ENCODE peak calls at places on chromosomes 4 and X, in four cellular contexts. F is thyroid gland, G is GM23338, M is Peyer's patch. J is an unnamed sample.
A peak's percentile ranks its signal among the peaks of the same experiment; 100 is the strongest.

GRCh38 chr4:86896596-86896995 is 4.4 kb upstream of the C4orf36 start:
- DNase-seq in F (no peak), G (no peak), M (no peak), J (no peak)

GRCh38 chrX:24207826-24208225 is 58.3 kb downstream of the ZFX start:
- DNase-seq in F (no peak), G (no peak), M (no peak), J (no peak)

GRCh38 chr4:92387459-92388069 is 83.8 kb downstream of the GRID2 start:
- DNase-seq in F (peak; percentile 2), G (peak; percentile 86), M (no peak), J (no peak)

GRCh38 chr4:39032218-39033085 is at the start of gene TMEM156:
- DNase-seq in F (no peak), G (no peak), M (no peak), J (no peak)

GRCh38 chrX:151228935-151229334 is 52.6 kb downstream of the GPR50 start:
- DNase-seq in F (no peak), G (no peak), M (no peak), J (no peak)

GRCh38 chrX:1870421-1870820 is 255.6 kb downstream of the ASMT start:
- DNase-seq in F (no peak), G (no peak), M (no peak), J (no peak)

GRCh38 chrX:16992411-16992810 is 46.0 kb downstream of the REPS2 start:
- DNase-seq in F (no peak), G (no peak), M (no peak), J (no peak)

GRCh38 chr4:169268951-169269781 is 1.6 kb downstream of the SH3RF1 start:
- DNase-seq in F (peak; percentile 26), G (no peak), M (peak; percentile 53), J (no peak)

GRCh38 chr4:20883677-20884076 is 183.4 kb downstream of the PACRGL start:
- DNase-seq in F (no peak), G (no peak), M (no peak), J (no peak)

GRCh38 chrX:25158635-25159034 is 142.9 kb upstream of the ARX start:
- DNase-seq in F (no peak), G (no peak), M (no peak), J (no peak)

GRCh38 chr4:80434238-80434637 is 98.7 kb downstream of the CFAP299 start:
- DNase-seq in F (no peak), G (peak; percentile 22), M (no peak), J (no peak)

GRCh38 chr4:73729534-73730165 is 10.7 kb upstream of the CXCL8 start:
- DNase-seq in F (peak; percentile 65), G (peak; percentile 84), M (no peak), J (peak; percentile 77)

GRCh38 chr4:95165926-95166524 is 382.7 kb downstream of the UNC5C start:
- DNase-seq in F (peak; percentile 45), G (peak; percentile 89), M (no peak), J (no peak)

GRCh38 chrX:136639506-136640176 is 8.3 kb upstream of the CD40LG start:
- DNase-seq in F (no peak), G (no peak), M (no peak), J (no peak)

GRCh38 chr4:140330311-140330900 is 43.0 kb upstream of the SCOC start:
- DNase-seq in F (no peak), G (peak; percentile 62), M (no peak), J (no peak)

GRCh38 chrX:63919081-63919480 is 134.1 kb upstream of the ARHGEF9 start:
- DNase-seq in F (no peak), G (no peak), M (no peak), J (no peak)

GRCh38 chr4:123183308-123183707 is 213.3 kb upstream of the SPRY1 start:
- DNase-seq in F (no peak), G (no peak), M (no peak), J (no peak)

GRCh38 chr4:147312376-147313046 is 168.4 kb upstream of the EDNRA start:
- DNase-seq in F (peak; percentile 84), G (peak; percentile 2), M (no peak), J (no peak)

GRCh38 chrX:41858161-41858775 is 65.1 kb downstream of the CASK start:
- DNase-seq in F (peak; percentile 1), G (peak; percentile 62), M (no peak), J (no peak)

GRCh38 chrX:112512509-112512908 is 167.2 kb downstream of the LHFPL1 start:
- DNase-seq in F (no peak), G (peak; percentile 45), M (no peak), J (no peak)

GRCh38 chr4:181202249-181202648 is 1041.0 kb upstream of the TENM3 start:
- DNase-seq in F (peak; percentile 27), G (no peak), M (no peak), J (no peak)

GRCh38 chr4:184146951-184147350 is 70.7 kb downstream of the ENPP6 start:
- DNase-seq in F (no peak), G (no peak), M (no peak), J (no peak)

DNA sequence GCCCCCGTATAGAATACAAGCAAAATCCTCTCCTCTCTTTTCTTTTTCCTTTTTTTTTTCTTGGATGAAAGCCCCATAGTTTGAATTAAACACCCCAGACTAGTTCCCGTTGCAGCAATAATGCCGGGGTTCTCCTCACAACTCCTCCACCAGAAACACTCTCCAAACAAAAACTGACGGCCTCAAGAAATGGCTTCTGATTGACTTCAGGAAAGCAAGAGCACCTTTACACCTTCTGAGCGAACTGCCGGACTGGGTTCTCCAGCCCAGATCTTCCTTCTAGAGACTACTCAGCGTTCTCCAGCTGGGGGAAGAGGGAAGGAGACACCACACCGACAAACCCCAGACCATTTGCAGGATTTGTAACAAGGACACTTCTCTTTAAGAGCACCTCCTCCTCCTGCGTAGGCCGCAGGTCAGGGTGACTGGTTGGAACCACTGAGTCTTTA is 4.0 kb downstream of the HAND2 start:
- DNase-seq in F (no peak), G (peak; percentile 42), M (no peak), J (no peak)
- H3K27me3 ChIP-seq in F (peaks cover 65% of the 10 kb centered on the region), G (peaks cover 99% of the 10 kb centered on the region), M (peaks cover 49% of the 10 kb centered on the region), J (no peaks in the 10 kb centered on the region)

DNA sequence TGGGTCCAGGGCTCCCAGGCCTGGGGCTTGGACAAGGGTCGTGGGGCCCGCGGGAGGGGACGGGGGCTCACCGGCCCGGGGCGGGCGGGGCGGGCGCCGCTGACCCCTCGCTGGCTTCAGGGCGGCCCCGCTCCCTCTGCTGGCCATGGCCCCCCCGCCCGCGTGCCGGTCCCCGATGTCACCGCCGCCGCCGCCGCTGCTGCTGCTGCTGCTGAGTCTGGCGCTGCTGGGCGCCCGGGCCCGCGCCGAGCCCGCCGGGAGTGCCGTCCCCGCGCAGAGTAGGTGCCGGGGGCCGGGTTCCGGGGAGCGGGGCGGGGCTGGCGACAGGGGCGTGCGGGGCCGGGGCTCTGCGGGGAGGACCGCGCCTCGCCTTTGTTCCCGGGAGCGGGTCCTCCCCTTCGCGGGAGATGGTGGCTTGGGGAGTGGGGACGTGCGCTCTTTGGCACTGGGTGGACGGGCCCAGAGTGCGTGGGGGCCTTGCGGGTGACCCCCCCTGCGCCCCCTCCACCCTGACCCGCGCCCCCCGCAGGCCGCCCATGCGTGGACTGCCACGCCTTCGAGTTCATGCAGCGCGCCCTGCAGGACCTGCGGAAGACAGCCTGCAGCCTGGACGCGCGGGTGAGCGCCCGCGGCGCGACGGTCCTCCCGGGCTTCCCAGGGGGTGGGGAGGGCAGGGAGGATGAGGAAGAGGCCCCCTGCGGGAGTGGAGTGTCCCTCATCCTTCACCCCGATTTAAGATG is 16.8 kb upstream of the NAT8L start:
- DNase-seq in F (peak; percentile 25), G (no peak), M (peak; percentile 58), J (no peak)
- H3K27me3 ChIP-seq in F (peaks cover 4% of the 10 kb centered on the region), G (peaks cover 85% of the 10 kb centered on the region), M (peaks cover 10% of the 10 kb centered on the region), J (no peaks in the 10 kb centered on the region)

DNA sequence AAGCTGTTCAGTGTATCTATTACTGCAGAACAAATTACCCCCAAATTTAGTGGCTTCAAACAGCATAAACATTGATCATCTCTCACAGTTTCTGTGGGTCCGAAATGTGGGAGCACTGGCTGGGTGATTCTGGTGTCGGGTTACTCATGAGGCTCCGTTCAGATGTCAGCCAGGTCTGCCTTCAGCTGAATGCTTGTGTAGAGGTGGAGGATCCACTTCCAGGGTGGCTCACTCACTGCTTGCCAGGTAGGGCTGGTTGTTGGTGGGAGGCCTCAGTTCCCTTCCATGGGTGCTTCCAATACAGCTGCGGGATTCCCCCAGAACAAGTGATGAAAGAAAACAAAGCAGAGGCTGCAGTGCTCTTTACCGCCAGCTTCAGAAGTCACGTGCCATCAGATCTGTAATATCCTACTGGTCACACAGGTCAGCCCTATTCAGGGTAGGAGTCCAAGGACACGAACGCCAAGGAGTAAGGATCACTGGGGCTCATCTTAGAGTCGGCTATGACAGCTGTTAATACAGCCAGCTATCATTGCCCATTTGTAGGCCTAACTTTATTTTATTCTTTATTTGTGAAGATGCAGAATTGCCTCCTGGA is 1.1 kb upstream of the SMIM43 start:
- DNase-seq in F (no peak), G (peak; percentile 57), M (no peak), J (no peak)
- H3K27me3 ChIP-seq in F (no peaks in the 10 kb centered on the region), G (peaks cover 85% of the 10 kb centered on the region), M (peaks cover 5% of the 10 kb centered on the region), J (no peaks in the 10 kb centered on the region)

DNA sequence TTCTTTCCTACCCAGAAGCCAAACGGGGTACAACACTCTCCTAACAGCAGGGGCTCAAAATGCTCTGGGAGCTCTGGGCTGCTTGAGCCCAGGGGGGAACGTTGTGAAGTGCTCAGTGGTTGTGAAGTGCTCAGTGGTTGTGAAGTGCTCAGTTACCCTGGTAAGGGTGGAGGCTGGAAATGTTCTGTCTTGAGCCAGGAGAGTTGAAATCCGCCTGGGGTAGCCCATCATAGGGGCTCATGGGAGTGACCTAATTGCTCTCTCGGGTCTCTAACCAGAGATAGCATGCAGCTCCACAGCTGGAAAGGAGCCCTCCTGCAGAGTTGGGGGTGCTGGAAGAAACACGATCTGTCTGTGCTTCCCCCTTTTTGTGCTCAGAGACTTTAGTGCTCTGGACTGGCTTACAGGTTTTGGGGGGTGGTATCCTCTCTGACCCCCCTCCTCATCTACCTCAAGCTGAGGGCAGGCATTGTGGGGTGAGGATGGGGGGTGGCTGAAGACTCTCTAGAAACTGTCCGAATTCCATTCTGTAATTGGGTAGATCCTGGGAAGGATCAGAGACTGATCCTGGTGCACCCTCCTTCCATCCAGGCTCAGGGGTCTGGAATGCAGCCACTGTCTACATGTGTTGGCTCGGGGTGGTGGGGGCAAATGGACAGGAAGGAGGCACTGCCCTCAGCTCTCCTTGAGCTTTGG is 2.7 kb downstream of the EFNB1 start:
- DNase-seq in F (no peak), G (peak; percentile 36), M (no peak), J (no peak)
- H3K27me3 ChIP-seq in F (no peaks in the 10 kb centered on the region), G (peaks cover 93% of the 10 kb centered on the region), M (no peaks in the 10 kb centered on the region), J (no peaks in the 10 kb centered on the region)

DNA sequence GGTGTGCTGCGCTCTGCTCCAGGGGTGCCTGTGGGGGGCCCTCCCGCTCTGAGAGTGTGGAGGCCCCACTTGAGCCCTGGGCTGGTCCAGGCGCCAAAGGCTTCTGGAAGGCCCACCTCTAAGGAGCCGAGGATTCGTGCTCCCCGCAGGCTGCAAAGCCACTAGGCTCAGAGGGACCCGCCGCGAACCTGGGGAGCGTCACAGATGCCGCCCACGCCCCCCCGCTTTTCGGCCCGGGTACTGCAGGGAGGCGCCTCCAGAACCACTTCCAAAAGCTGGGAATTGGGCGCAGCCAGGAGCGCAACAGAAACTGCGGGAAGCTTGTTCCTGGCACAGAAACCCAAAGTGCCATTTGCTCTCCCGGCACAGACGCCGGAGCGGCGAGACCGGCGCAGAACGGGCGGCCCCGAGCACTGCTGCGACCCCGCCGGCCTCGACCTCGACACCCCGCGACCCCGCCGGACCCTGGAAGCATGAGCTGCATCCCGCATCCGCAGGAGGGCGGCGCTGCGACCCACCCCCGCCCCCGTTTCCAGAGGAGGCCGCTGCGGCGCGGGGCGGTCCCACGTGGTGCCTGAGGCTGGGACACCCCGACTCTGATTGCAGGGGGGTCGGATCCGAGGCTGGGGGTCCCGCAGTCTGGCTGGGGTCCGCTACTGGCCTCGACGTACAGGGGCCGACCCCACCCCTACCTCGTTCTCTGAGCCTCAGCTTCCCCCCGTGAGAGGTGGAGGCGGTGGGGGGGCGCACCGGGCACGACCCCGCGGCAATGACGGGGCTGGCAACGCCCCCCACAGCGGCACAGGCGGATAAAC is 30.8 kb downstream of the CPLX1 start:
- DNase-seq in F (no peak), G (peak; percentile 62), M (no peak), J (peak; percentile 75)
- H3K27me3 ChIP-seq in F (peaks cover 14% of the 10 kb centered on the region), G (peaks cover 47% of the 10 kb centered on the region), M (peaks cover 30% of the 10 kb centered on the region), J (no peaks in the 10 kb centered on the region)